ENCODE peak calls at places on chromosome 15, in four cellular contexts. Z is stromal cell of bone marrow, R is mucosa of gallbladder, P is OCI-M1. W is an unnamed sample.

GRCh38 chr15:88708256-88709054 is 69.6 kb downstream of the ISG20 start:
- DNase-seq in Z (no peak), P (no peak), R (no peak), W (peak; percentile 47)

GRCh38 chr15:53918180-53919079 is 59.8 kb upstream of the UNC13C start:
- DNase-seq in Z (no peak), R (no peak), P (peak; percentile 28), W (no peak)

GRCh38 chr15:31440754-31441298 is 114.2 kb downstream of the KLF13 start:
- DNase-seq in R (peak; percentile 66), P (no peak), Z (no peak), W (peak; percentile 37)

GRCh38 chr15:48695088-48695834 is 49.8 kb upstream of the FBN1 start:
- DNase-seq in R (no peak), Z (peak; percentile 86), P (no peak), W (no peak)

GRCh38 chr15:66630801-66631351 is 65.1 kb upstream of the LCTL start:
- DNase-seq in Z (no peak), R (no peak), P (peak; percentile 99), W (no peak)

GRCh38 chr15:29050870-29051269 is 165.1 kb downstream of the APBA2 start:
- DNase-seq in P (peak; percentile 71), Z (no peak), R (no peak), W (no peak)

GRCh38 chr15:37517106-37517505 is 416.8 kb upstream of the MEIS2 start:
- DNase-seq in Z (no peak), P (no peak), R (no peak), W (no peak)

GRCh38 chr15:74179983-74180688 is 6.6 kb downstream of the ISLR start:
- DNase-seq in Z (no peak), P (no peak), R (no peak), W (no peak)

GRCh38 chr15:88399021-88399685 is 68.0 kb downstream of the MRPL46 start:
- DNase-seq in R (no peak), Z (no peak), P (no peak), W (no peak)

W was measured in C1 segment of cervical spinal cord.